ENCODE peak calls at places on chromosome 7, in seven cellular contexts. R, H, O, D, V, X and S are unnamed samples.

GRCh38 chr7:24477807-24478655 is 95.2 kb upstream of the PALS2 start:
- DNase-seq in R (no peak), H (peak; percentile 73), V (peak; percentile 67), X (peak; percentile 17), D (no peak), O (no peak), S (no peak)

GRCh38 chr7:50775826-50776225 is 6.9 kb downstream of the GRB10 start:
- DNase-seq in D (no peak), X (no peak), H (no peak), R (no peak), O (no peak), V (no peak), S (no peak)

GRCh38 chr7:46003896-46004875 is 83.1 kb upstream of the IGFBP3 start:
- DNase-seq in O (no peak), V (peak; percentile 55), H (no peak), D (no peak), R (peak; percentile 14), X (no peak), S (no peak)

GRCh38 chr7:155918720-155919399 is 106.6 kb upstream of the SHH start:
- DNase-seq in O (no peak), D (no peak), V (peak; percentile 85), H (no peak), X (no peak), R (no peak), S (no peak)

GRCh38 chr7:475951-476441 is 43.6 kb downstream of the PDGFA start:
- DNase-seq in X (no peak), H (no peak), D (no peak), O (no peak), R (no peak), V (no peak), S (no peak)

GRCh38 chr7:69759373-69759772 is 161.1 kb downstream of the AUTS2 start:
- DNase-seq in V (no peak), O (no peak), D (no peak), R (no peak), X (no peak), H (no peak), S (no peak)

GRCh38 chr7:53306846-53307245 is 271.4 kb downstream of the POM121L12 start:
- DNase-seq in V (no peak), O (no peak), H (no peak), X (no peak), D (no peak), R (no peak), S (no peak)

GRCh38 chr7:43119371-43120069 is 7.1 kb downstream of the HECW1 start:
- DNase-seq in R (no peak), X (no peak), D (no peak), V (peak; percentile 53), O (no peak), H (no peak), S (no peak)

GRCh38 chr7:77386165-77386824 is 29.9 kb downstream of the GSAP start:
- DNase-seq in O (no peak), R (no peak), X (no peak), V (no peak), H (no peak), D (no peak), S (no peak)